ENCODE peak calls at places on chromosomes 13 and 19, in nine cellular contexts. B is heart right ventricle; Z is Caco-2; F is stomach; X is left lung; S is naive thymus-derived CD4-positive, alpha-beta T cell; Q is CD4-positive, CD25-positive, alpha-beta regulatory T cell; P is A549; Y is H9. L is an unnamed sample.

GRCh38 chr13:70842062-70842644 is 733.9 kb upstream of the KLHL1 start:
- DNase-seq in Q (no peak), P (no peak), B (no peak), X (no peak), Z (peak; percentile 32), S (no peak), F (no peak), Y (peak; percentile 47), L (no peak)

GRCh38 chr19:47598407-47599349 is 10.3 kb upstream of the BICRA start:
- DNase-seq in F (peak; percentile 41), S (no peak), Z (peak; percentile 83), B (no peak), P (peak; percentile 98), X (peak; percentile 55), Y (peak; percentile 78), Q (no peak), L (peak; percentile 53)

GRCh38 chr13:28483313-28483931 is 11.5 kb downstream of the FLT1 start:
- DNase-seq in S (no peak), P (no peak), Z (no peak), X (no peak), Q (no peak), Y (no peak), F (no peak), B (no peak), L (no peak)

GRCh38 chr13:46666727-46667456 is 113.9 kb downstream of the LRCH1 start:
- DNase-seq in Y (peak; percentile 81), F (no peak), P (no peak), S (no peak), Z (no peak), B (peak; percentile 45), Q (no peak), X (no peak), L (no peak)

GRCh38 chr19:29666634-29667389 is 1.6 kb downstream of the PLEKHF1 start:
- DNase-seq in B (peak; percentile 74), Y (peak; percentile 73), S (no peak), X (peak; percentile 71), P (no peak), Z (no peak), Q (peak; percentile 49), F (peak; percentile 54), L (peak; percentile 58)

GRCh38 chr13:95784891-95785290 is 108.0 kb downstream of the DNAJC3 start:
- DNase-seq in Q (no peak), X (no peak), P (no peak), Z (no peak), S (no peak), F (no peak), Y (no peak), B (no peak), L (no peak)

GRCh38 chr19:44113784-44114390 is 688 bp downstream of the ZNF225 start:
- DNase-seq in S (no peak), X (no peak), P (peak; percentile 46), F (no peak), Y (peak; percentile 29), B (no peak), Q (peak; percentile 20), Z (peak; percentile 13), L (peak; percentile 22)

GRCh38 chr19:1959928-1960589 is 19.1 kb downstream of the CSNK1G2 start:
- DNase-seq in P (no peak), F (no peak), Z (no peak), Y (no peak), X (no peak), S (no peak), B (no peak), Q (no peak), L (no peak)

GRCh38 chr13:31201341-31202024 is 1.7 kb downstream of the B3GLCT start:
- DNase-seq in Y (no peak), B (no peak), Q (no peak), X (no peak), P (no peak), F (no peak), Z (no peak), S (no peak), L (no peak)

GRCh38 chr13:35927554-35927953 is 203.6 kb downstream of the DCLK1 start:
- DNase-seq in S (no peak), X (no peak), B (no peak), F (no peak), Z (no peak), Y (no peak), P (peak; percentile 21), Q (no peak), L (peak; percentile 20)

GRCh38 chr13:50268500-50268899 is 253.3 kb downstream of the KCNRG start:
- DNase-seq in S (no peak), P (no peak), B (no peak), F (no peak), Z (no peak), Q (no peak), X (no peak), Y (no peak), L (no peak)

GRCh38 chr13:66656050-66656449 is 574.1 kb downstream of the PCDH9 start:
- DNase-seq in S (no peak), X (no peak), P (no peak), B (no peak), F (no peak), Q (no peak), Y (no peak), Z (no peak), L (no peak)

DNA sequence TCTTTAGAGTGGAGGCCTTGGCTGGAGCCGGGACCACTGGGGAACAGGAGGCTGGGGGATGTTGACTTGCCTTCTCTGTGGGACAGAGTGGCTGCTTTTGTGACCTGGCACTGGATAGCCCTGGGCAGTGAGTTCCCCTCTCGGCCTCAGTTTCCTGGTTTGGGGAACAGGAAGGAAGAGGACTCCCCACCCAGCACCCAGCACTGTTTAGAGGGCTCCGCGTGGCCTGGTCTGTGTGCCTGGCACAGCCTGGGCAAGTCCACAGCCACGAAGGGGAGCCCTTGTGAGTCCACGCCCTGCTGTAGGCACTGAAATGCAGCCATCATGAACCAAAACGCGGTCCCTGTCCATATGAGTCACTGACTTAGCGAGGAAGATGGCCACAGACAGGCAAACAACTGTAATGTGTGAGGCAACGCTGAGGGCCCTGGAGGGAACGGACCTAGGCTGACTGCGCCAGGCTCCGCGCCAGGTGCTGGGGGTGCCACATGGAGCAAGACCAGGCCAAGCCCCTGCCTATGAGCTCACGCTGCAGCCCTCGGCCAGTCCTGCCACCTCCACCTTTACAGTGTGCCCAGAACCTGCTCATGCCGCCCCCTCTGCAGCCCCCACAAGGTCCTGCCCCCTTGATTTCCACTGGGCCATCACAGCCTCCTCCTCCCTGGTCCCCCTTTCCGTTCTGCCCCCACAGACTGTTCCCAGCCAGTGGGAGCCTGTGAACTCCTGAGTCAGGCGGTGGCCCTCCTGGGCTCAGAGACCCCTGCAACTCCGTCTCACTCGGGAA is 35.5 kb downstream of the PAK4 start:
- DNase-seq in Q (no peak), F (no peak), Z (no peak), S (no peak), P (no peak), X (peak; percentile 57), Y (no peak), B (no peak), L (no peak)
- H3K4me1 ChIP-seq in Q (no peaks in the 10 kb centered on the region), F (peaks cover 90% of the 10 kb centered on the region), Z (peaks cover 44% of the 10 kb centered on the region), S (no peaks in the 10 kb centered on the region), P (peaks cover 30% of the 10 kb centered on the region), X (peaks cover 66% of the 10 kb centered on the region), Y (peaks cover 3% of the 10 kb centered on the region), B (peaks cover 4% of the 10 kb centered on the region), L (peaks cover 9% of the 10 kb centered on the region)

DNA sequence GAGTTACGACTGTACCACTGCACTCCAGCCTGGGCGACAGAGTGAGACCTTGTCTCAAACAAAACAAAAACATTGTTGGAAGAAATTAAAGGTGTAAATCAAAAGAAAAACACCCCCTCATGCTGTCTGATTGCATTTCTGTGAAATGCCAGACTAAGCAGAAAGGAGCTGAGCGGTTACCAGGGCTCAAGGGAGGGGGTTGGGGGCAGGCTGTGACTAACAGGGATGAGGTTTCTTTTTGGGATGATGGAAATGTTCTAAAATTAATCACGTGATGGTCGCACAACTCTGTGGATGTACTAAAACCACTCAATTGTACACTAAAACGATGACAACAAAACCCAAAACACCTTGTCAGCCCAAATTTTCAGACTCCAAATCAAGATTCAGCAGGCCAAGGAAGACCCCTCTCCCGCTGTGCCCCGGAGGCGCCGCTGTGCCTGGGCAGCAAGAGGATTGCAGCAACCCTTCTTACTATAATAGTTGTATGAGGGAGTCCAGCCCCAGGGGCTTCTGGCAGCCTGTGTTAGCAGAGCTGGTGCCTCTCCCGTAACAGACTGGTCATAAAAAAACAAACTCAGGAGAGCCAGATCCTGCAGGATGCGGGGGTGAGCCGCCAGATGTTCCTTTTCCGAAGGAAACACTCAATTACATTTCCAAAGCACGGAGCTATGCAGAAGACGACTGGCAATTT is 20.9 kb downstream of the CAPS start:
- DNase-seq in B (no peak), F (no peak), S (no peak), Y (no peak), P (no peak), X (peak; percentile 65), Z (no peak), Q (no peak), L (no peak)
- H3K4me1 ChIP-seq in B (peaks cover 22% of the 10 kb centered on the region), F (peaks cover 77% of the 10 kb centered on the region), S (no peaks in the 10 kb centered on the region), Y (no peaks in the 10 kb centered on the region), P (no peaks in the 10 kb centered on the region), X (peaks cover 4% of the 10 kb centered on the region), Z (no peaks in the 10 kb centered on the region), Q (no peaks in the 10 kb centered on the region), L (peaks cover 3% of the 10 kb centered on the region)

GRCh38 chr13:44273216-44273615 is 100.4 kb upstream of the SERP2 start:
- DNase-seq in Y (no peak), S (no peak), B (no peak), X (no peak), P (no peak), Z (no peak), Q (no peak), F (no peak), L (no peak)

GRCh38 chr13:44271915-44272341 is 101.7 kb upstream of the SERP2 start:
- DNase-seq in B (peak; percentile 20), Z (no peak), Q (no peak), S (no peak), F (no peak), P (no peak), X (no peak), Y (no peak), L (no peak)

GRCh38 chr13:44273991-44274810 is 99.4 kb upstream of the SERP2 start:
- DNase-seq in P (no peak), F (no peak), Q (peak; percentile 90), Z (no peak), B (no peak), X (no peak), Y (no peak), S (peak; percentile 84), L (no peak)

GRCh38 chr13:44271031-44271433 is 102.6 kb upstream of the SERP2 start:
- DNase-seq in Z (no peak), B (no peak), F (no peak), X (no peak), P (no peak), Y (no peak), Q (no peak), S (no peak), L (no peak)

GRCh38 chr13:44272692-44273091 is 100.9 kb upstream of the SERP2 start:
- DNase-seq in P (no peak), Z (no peak), F (no peak), S (no peak), Y (no peak), Q (no peak), B (no peak), X (no peak), L (no peak)
- H3K4me1 ChIP-seq in P (peaks cover 34% of the 10 kb centered on the region), Z (peaks cover 23% of the 10 kb centered on the region), F (peaks cover 68% of the 10 kb centered on the region), S (peaks cover 18% of the 10 kb centered on the region), Y (no peaks in the 10 kb centered on the region), Q (peaks cover 17% of the 10 kb centered on the region), B (peaks cover 33% of the 10 kb centered on the region), X (peaks cover 47% of the 10 kb centered on the region), L (no peaks in the 10 kb centered on the region)

DNA sequence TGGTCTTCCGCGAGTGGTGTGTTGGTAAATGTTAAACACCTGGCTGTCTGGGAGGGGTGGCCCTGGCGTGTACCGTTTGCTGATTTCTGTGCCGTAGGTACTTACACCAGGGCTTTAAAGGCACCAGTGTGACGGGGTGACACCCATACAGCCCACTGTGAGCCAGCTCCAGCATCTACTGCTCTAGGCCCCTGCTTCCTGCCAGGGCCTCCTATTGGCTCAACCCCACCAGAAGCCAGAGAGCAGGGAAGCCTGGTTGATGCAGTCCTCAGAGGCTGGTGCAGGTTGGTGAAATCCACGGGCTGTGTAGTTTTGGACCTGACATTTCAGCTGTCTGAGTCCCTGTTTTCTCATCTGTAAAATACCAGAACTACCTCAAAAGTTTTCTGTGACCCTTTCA is 30.4 kb downstream of the ARHGEF7 start:
- DNase-seq in B (no peak), Z (no peak), P (no peak), Y (no peak), X (no peak), S (no peak), Q (no peak), F (no peak), L (no peak)
- H3K4me1 ChIP-seq in B (peaks cover 14% of the 10 kb centered on the region), Z (no peaks in the 10 kb centered on the region), P (no peaks in the 10 kb centered on the region), Y (no peaks in the 10 kb centered on the region), X (no peaks in the 10 kb centered on the region), S (no peaks in the 10 kb centered on the region), Q (no peaks in the 10 kb centered on the region), F (no peaks in the 10 kb centered on the region), L (no peaks in the 10 kb centered on the region)